ENCODE peak calls at places on chromosome 5, in eight cellular contexts. A is IMR-90; T is HepG2; D is naive thymus-derived CD4-positive, alpha-beta T cell; J is PC-9; K is kidney; F is body of pancreas; G is CD8-positive, alpha-beta T cell. W is an unnamed sample. For H3K9me3, the result is how much of the 10 kb centered on the place peaks cover.

GRCh38 chr5:125480901-125481300 is 734.5 kb upstream of the ZNF608 start:
- DNase-seq in F (no peak), G (no peak), K (no peak), T (no peak), D (no peak), A (no peak), J (no peak), W (no peak)

GRCh38 chr5:32278403-32278802 is 34.3 kb downstream of the MTMR12 start:
- DNase-seq in K (no peak), T (no peak), D (no peak), G (no peak), J (no peak), A (peak), F (no peak), W (no peak)

GRCh38 chr5:138064526-138064925 is 19.3 kb upstream of the WNT8A start:
- DNase-seq in G (no peak), A (no peak), F (no peak), J (no peak), T (no peak), K (no peak), D (no peak), W (no peak)

GRCh38 chr5:83715316-83716060 is 5.2 kb downstream of the HAPLN1 start:
- DNase-seq in G (no peak), D (no peak), K (no peak), A (no peak), F (no peak), T (no peak), J (no peak), W (no peak)

GRCh38 chr5:64176301-64176700 is 10.7 kb downstream of the RNF180 start:
- DNase-seq in A (no peak), K (no peak), J (no peak), T (no peak), F (no peak), G (no peak), D (no peak), W (no peak)

GRCh38 chr5:119402555-119402954 is 46.7 kb downstream of the TNFAIP8 start:
- DNase-seq in J (no peak), F (no peak), A (no peak), G (no peak), K (no peak), D (no peak), T (no peak), W (no peak)

GRCh38 chr5:41649659-41650058 is 139.3 kb upstream of the PLCXD3 start:
- DNase-seq in T (no peak), D (no peak), A (peak), F (no peak), G (no peak), K (no peak), J (no peak), W (no peak)

GRCh38 chr5:100731768-100732167 is 171.3 kb downstream of the ST8SIA4 start:
- DNase-seq in J (no peak), A (no peak), T (no peak), D (peak), F (no peak), G (no peak), K (no peak), W (no peak)

GRCh38 chr5:42057254-42057690 is 132.2 kb downstream of the FBXO4 start:
- DNase-seq in A (peak), T (peak), J (peak), F (peak), K (no peak), D (peak), G (peak), W (peak)

GRCh38 chr5:124743534-124744169 is 2.8 kb downstream of the ZNF608 start:
- DNase-seq in F (no peak), K (no peak), T (no peak), A (no peak), J (no peak), G (no peak), D (no peak), W (no peak)

GRCh38 chr5:154782326-154782725 is 27.1 kb downstream of the LARP1 start:
- DNase-seq in G (no peak), A (no peak), F (no peak), T (no peak), K (no peak), J (no peak), D (no peak), W (no peak)

GRCh38 chr5:161966544-161966943 is 101.0 kb upstream of the GABRG2 start:
- DNase-seq in G (no peak), F (no peak), D (no peak), K (no peak), A (no peak), J (no peak), T (peak), W (no peak)

GRCh38 chr5:58259685-58260152 is 200.2 kb downstream of the PLK2 start:
- DNase-seq in T (peak), K (no peak), A (peak), F (no peak), D (no peak), G (no peak), J (peak), W (no peak)

GRCh38 chr5:141355641-141356040 is 820 bp downstream of the PCDHGA4 start:
- DNase-seq in D (no peak), F (no peak), G (no peak), K (no peak), A (no peak), J (no peak), T (no peak), W (no peak)
- H3K9me3 ChIP-seq in D (under half), F (under half), G (under half), K (under half), A (half or more), J (under half), T (under half), W (under half)

DNA sequence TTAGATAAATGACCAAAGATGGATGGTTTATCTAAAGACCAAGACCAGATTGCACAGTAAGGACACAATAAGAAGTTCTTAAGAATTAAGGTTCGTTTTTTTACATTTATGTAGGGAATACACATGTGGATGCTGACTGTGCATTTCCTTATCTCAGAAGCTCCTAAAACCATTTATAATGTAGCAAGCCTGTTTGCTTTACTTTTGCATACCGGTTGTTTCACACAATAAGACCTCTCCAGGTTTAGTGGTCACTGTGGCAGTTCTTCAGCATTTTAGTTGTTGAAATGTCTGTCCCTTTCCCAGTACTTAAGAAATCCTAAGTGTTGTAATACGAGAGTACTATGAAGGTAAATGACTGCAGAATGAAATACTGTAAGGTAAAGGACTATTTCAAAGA is 43.6 kb downstream of the BASP1 start:
- DNase-seq in F (no peak), G (no peak), K (no peak), J (no peak), A (no peak), T (no peak), D (no peak), W (no peak)
- H3K9me3 ChIP-seq in F (under half), G (under half), K (under half), J (under half), A (under half), T (under half), D (under half), W (under half)

GRCh38 chr5:179271821-179272325 is 73.4 kb downstream of the ADAMTS2 start:
- DNase-seq in F (no peak), J (no peak), K (peak), A (no peak), G (no peak), D (no peak), T (no peak), W (no peak)

GRCh38 chr5:179273441-179274145 is 71.7 kb downstream of the ADAMTS2 start:
- DNase-seq in F (no peak), K (peak), T (no peak), J (no peak), A (no peak), D (no peak), G (no peak), W (no peak)

GRCh38 chr5:179274321-179275315 is 70.6 kb downstream of the ADAMTS2 start:
- DNase-seq in K (peak), A (no peak), F (no peak), G (no peak), D (no peak), J (no peak), T (no peak), W (no peak)

GRCh38 chr5:179272326-179273073 is 72.8 kb downstream of the ADAMTS2 start:
- DNase-seq in G (no peak), A (no peak), T (no peak), F (no peak), D (no peak), K (peak), J (no peak), W (no peak)

GRCh38 chr5:179273074-179273435 is 72.2 kb downstream of the ADAMTS2 start:
- DNase-seq in A (no peak), J (no peak), K (peak), F (no peak), G (no peak), T (no peak), D (no peak), W (no peak)
- H3K9me3 ChIP-seq in A (under half), J (under half), K (under half), F (under half), G (under half), T (under half), D (under half), W (under half)

DNA sequence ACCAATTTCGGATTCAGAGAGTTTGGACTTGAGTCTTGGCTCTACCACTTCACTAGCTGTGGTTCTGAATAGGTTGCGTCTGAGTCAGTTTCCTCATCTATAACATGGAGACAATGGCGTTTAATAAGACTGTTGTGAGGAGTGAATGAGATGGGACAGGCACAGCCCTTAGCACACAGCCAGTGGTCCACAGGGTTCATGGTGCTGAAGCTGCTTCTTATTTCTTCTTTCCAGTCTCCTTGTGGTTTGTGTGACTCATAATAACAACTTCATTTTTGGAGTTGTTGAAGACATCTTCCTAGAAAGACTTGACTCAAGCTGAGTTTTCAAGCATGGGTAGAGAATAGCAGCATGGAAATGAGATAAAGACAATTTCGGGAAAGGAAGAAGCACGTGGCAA is 172.6 kb upstream of the PPP2R2B start:
- DNase-seq in G (no peak), K (no peak), F (no peak), J (no peak), A (no peak), D (no peak), T (no peak), W (no peak)
- H3K9me3 ChIP-seq in G (under half), K (under half), F (under half), J (under half), A (under half), D (under half), T (under half), W (under half)

GRCh38 chr5:93145019-93145418 is 436.0 kb downstream of the NR2F1-AS1 start:
- DNase-seq in T (no peak), J (no peak), D (no peak), K (no peak), F (no peak), G (no peak), A (no peak), W (no peak)
- H3K9me3 ChIP-seq in T (under half), J (under half), D (under half), K (under half), F (under half), G (under half), A (under half), W (under half)

GRCh38 chr5:3604501-3604900 is 8.9 kb downstream of the IRX1 start:
- DNase-seq in F (no peak), T (no peak), J (no peak), G (no peak), D (no peak), K (no peak), A (no peak), W (no peak)

GRCh38 chr5:3601060-3601710 is 5.6 kb downstream of the IRX1 start:
- DNase-seq in T (no peak), J (no peak), K (no peak), G (no peak), F (no peak), A (no peak), D (no peak), W (no peak)

GRCh38 chr5:3601929-3602712 is 6.5 kb downstream of the IRX1 start:
- DNase-seq in G (no peak), F (no peak), K (no peak), D (no peak), J (no peak), A (no peak), T (no peak), W (no peak)

GRCh38 chr5:3605298-3606010 is 9.8 kb downstream of the IRX1 start:
- DNase-seq in D (no peak), J (no peak), K (no peak), A (no peak), T (no peak), G (no peak), F (no peak), W (no peak)

DNA sequence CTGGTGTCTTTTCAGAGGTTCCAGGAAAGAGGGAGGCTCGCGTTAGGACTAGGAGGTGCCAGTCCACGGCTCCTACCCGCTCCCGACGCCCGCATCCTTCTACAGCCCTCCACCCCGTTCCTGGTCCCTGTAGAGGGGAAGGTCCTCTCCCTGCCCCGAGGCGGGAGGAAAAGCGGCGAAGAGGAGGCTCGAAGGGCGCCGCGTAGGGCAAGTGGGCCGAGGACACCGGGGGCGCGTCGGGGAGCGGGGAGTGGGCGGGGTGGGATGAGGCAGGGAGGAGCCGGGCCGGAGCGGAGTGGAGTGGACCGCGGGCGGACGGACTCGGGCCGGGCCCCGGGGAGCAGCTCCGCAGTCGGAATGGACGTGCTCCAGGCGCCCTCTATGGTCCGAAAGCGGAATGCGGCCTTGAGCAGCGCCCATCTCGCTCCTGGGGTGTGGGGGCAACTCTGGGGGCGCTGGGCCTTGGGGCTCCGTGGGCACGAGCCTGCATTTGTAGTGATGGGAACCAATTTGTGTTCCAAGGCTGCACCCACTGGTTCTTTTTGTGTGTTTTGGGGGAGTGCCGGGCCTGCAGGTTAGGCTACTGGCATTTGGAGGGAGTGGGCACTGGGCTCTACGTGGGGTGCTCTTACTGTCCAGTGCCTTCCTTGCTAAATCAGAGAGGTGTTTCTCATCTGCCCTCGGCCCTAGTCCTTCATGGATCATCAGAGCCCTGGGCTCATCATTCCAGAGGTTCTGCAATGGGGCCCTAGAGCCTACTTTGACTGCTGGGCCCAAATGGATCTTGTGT is 7.3 kb downstream of the IRX1 start:
- DNase-seq in K (peak), J (no peak), T (peak), G (no peak), D (no peak), F (peak), A (no peak), W (no peak)
- H3K9me3 ChIP-seq in K (under half), J (under half), T (under half), G (under half), D (under half), F (under half), A (under half), W (under half)

W was measured in T-helper 17 cell.